ENCODE peak calls at places on chromosomes 2 and 18, in eight cellular contexts. Z is HL-60, X is IMR-90, P is brain microvascular endothelial cell, V is cardiac fibroblast, D is mammary epithelial cell, N is AG10803, R is upper lobe of right lung. J is an unnamed sample.

GRCh38 chr2:73856214-73856613 is 27.5 kb downstream of the STAMBP start:
- DNase-seq in P (peak; percentile 52), D (peak; percentile 89), Z (no peak), N (peak; percentile 90), R (no peak), V (peak; percentile 90), X (peak; percentile 98), J (peak; percentile 96)

GRCh38 chr2:44170337-44170736 is 1.7 kb downstream of the PPM1B start:
- DNase-seq in N (peak; percentile 56), X (peak; percentile 26), Z (no peak), D (peak; percentile 21), R (no peak), P (no peak), V (peak; percentile 62), J (peak; percentile 62)

GRCh38 chr2:183614797-183615429 is 490.7 kb downstream of the NUP35 start:
- DNase-seq in N (no peak), Z (no peak), R (no peak), X (no peak), V (no peak), D (no peak), P (no peak), J (peak; percentile 47)

GRCh38 chr2:172931923-172932520 is 143.6 kb upstream of the MAP3K20 start:
- DNase-seq in R (no peak), P (peak; percentile 70), N (peak; percentile 58), V (peak; percentile 86), Z (peak; percentile 60), D (no peak), X (peak; percentile 78), J (no peak)

GRCh38 chr2:71833855-71834554 is 313.7 kb downstream of the CYP26B1 start:
- DNase-seq in N (peak; percentile 92), Z (no peak), D (no peak), X (no peak), V (peak; percentile 47), R (no peak), P (no peak), J (no peak)

GRCh38 chr2:109407401-109408335 is 206.1 kb downstream of the SEPTIN10 start:
- DNase-seq in R (no peak), N (no peak), V (no peak), Z (peak; percentile 7), X (no peak), P (no peak), D (peak; percentile 4), J (no peak)

GRCh38 chr2:45988879-45989278 is 308.3 kb upstream of the EPAS1 start:
- DNase-seq in R (no peak), D (no peak), X (no peak), N (no peak), Z (no peak), P (no peak), V (no peak), J (no peak)

GRCh38 chr2:175454953-175455389 is 273.5 kb upstream of the ATP5MC3 start:
- DNase-seq in R (no peak), V (no peak), N (no peak), Z (no peak), X (no peak), D (no peak), P (no peak), J (no peak)

GRCh38 chr2:23595601-23596251 is 210.7 kb downstream of the KLHL29 start:
- DNase-seq in Z (no peak), N (peak; percentile 90), V (no peak), X (peak; percentile 13), D (peak; percentile 19), P (peak; percentile 40), R (no peak), J (peak; percentile 38)

GRCh38 chr2:192157776-192158175 is 37.0 kb downstream of the TMEFF2 start:
- DNase-seq in P (no peak), D (no peak), N (no peak), X (no peak), R (no peak), Z (no peak), V (no peak), J (no peak)
- H3K4me3 ChIP-seq in P (no peak overlapping the region), D (no peak overlapping the region), N (no peak overlapping the region), X (no peak overlapping the region), R (no peak overlapping the region), Z (no peak overlapping the region), V (no peak overlapping the region), J (no peak overlapping the region)

DNA sequence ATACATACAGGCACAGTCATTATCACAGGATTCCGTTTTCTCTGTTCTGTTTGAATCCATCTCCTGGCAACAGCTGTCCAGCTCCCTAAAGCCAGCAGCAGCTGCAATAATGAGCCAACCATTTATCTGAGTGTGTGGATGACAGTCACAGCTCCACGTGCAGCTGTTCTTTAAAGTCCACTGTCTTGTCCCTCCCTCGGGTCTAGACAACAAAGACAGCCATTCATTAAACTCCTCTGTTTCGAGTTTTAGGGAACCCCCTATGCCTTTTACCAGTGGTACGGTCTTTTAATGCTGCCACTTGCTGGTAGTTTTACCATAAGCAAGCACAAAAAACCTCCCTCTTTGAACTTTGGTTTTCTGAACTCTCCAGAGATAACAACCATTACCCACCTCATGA is 16.0 kb upstream of the MSGN1 start:
- DNase-seq in D (peak; percentile 52), P (no peak), V (peak; percentile 46), N (peak; percentile 14), R (no peak), Z (no peak), X (peak; percentile 18), J (peak; percentile 81)
- H3K4me3 ChIP-seq in D (no peak overlapping the region), P (no peak overlapping the region), V (no peak overlapping the region), N (no peak overlapping the region), R (no peak overlapping the region), Z (no peak overlapping the region), X (no peak overlapping the region), J (no peak overlapping the region)

GRCh38 chr18:10076502-10077030 is 162.8 kb downstream of the VAPA start:
- DNase-seq in Z (no peak), P (no peak), D (peak; percentile 26), X (no peak), R (no peak), V (no peak), N (no peak), J (no peak)

GRCh38 chr18:10085405-10085804 is 171.6 kb downstream of the VAPA start:
- DNase-seq in V (no peak), Z (no peak), R (no peak), D (no peak), X (peak; percentile 38), N (peak; percentile 57), P (no peak), J (no peak)

GRCh38 chr18:10081477-10081876 is 167.7 kb downstream of the VAPA start:
- DNase-seq in R (no peak), X (peak; percentile 22), P (no peak), Z (no peak), N (no peak), D (no peak), V (no peak), J (no peak)

GRCh38 chr18:10078053-10078452 is 164.2 kb downstream of the VAPA start:
- DNase-seq in R (no peak), Z (no peak), P (no peak), X (no peak), V (no peak), N (no peak), D (no peak), J (no peak)

DNA sequence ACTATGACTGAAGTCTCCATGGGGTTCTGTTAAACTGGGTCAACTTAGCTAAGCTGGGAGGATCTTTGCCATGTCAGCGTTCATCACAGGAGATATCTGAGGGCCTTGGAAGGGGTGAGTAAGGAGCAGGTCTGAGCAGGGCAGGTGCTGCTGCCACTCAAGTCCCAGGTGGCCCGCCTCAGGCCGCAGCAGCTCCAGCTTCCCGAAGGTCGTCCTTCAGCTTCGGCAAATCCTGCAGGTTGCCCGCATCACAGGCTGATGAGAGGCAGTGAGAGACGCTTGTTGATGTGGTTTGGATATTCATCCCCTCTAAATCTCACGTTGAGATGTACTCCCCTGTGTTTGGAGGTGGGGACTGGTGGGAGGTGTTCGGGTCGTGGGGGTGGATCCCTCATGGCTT is 166.6 kb downstream of the VAPA start:
- DNase-seq in P (no peak), Z (no peak), X (no peak), D (no peak), V (no peak), N (no peak), R (no peak), J (no peak)
- H3K4me3 ChIP-seq in P (no peak overlapping the region), Z (no peak overlapping the region), X (no peak overlapping the region), D (no peak overlapping the region), V (no peak overlapping the region), N (no peak overlapping the region), R (no peak overlapping the region), J (no peak overlapping the region)

GRCh38 chr2:148877403-148877740 is 2.3 kb downstream of the KIF5C start:
- DNase-seq in N (no peak), Z (no peak), V (no peak), X (no peak), D (no peak), P (no peak), R (no peak), J (no peak)

GRCh38 chr2:148876190-148876588 is 1.2 kb downstream of the KIF5C start:
- DNase-seq in Z (no peak), V (no peak), R (no peak), P (no peak), X (no peak), N (no peak), D (no peak), J (no peak)

GRCh38 chr2:148876589-148877402 is 1.8 kb downstream of the KIF5C start:
- DNase-seq in X (no peak), V (no peak), D (no peak), R (no peak), N (no peak), P (no peak), Z (no peak), J (no peak)

GRCh38 chr2:148874868-148875341 is at the start of gene KIF5C:
- DNase-seq in N (peak; percentile 57), R (peak; percentile 88), D (peak; percentile 74), Z (peak; percentile 32), X (peak; percentile 63), P (peak; percentile 45), V (peak; percentile 75), J (peak; percentile 30)

DNA sequence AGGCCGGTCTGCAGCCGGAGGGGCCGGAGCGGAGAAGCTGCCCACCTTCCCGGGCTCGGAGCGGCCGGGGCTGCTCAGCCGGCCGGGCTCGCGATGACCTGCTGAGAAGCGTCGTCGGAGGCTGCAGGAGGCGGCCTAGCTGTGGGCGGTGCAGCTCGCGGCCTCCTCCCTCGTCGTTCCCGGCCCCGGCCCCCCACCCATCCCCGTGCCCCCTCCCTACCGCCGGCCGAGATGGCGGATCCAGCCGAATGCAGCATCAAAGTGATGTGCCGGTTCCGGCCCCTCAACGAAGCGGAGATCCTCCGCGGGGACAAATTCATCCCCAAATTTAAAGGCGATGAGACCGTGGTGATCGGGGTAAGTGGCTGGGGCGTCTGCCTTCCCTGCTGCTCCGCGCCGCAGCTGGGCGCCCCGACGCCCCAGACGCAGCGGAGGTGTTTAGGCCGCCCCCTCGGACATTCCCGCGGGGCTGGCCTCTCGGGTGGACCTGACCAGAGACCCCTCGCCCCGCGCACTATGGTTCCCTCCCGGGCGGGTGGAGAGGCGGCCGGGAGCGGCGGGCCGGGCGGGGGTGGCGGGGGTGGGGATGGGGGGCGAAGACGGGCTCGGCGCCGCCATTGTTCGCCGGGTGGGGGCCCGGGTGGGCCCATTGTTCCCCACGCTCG is 492 bp downstream of the KIF5C start:
- DNase-seq in D (no peak), N (no peak), X (no peak), P (no peak), R (no peak), Z (no peak), V (no peak), J (no peak)
- H3K4me3 ChIP-seq in D (no peak overlapping the region), N (no peak overlapping the region), X (no peak overlapping the region), P (peak overlapping the region; percentile 30), R (peak overlapping the region; percentile 42), Z (peak overlapping the region; percentile 19), V (peak overlapping the region; percentile 11), J (peak overlapping the region; percentile 44)

GRCh38 chr2:233063976-233064411 is 3.9 kb downstream of the INPP5D start:
- DNase-seq in P (no peak), N (no peak), X (no peak), R (peak; percentile 56), V (no peak), D (no peak), Z (no peak), J (no peak)
- H3K4me3 ChIP-seq in P (no peak overlapping the region), N (no peak overlapping the region), X (no peak overlapping the region), R (no peak overlapping the region), V (no peak overlapping the region), D (no peak overlapping the region), Z (peak overlapping the region; percentile 2), J (no peak overlapping the region)

GRCh38 chr18:46433121-46433826 is 223.7 kb downstream of the LOXHD1 start:
- DNase-seq in Z (no peak), D (no peak), R (no peak), P (no peak), X (no peak), N (no peak), V (no peak), J (no peak)
- H3K4me3 ChIP-seq in Z (no peak overlapping the region), D (no peak overlapping the region), R (no peak overlapping the region), P (no peak overlapping the region), X (no peak overlapping the region), N (no peak overlapping the region), V (no peak overlapping the region), J (no peak overlapping the region)